ENCODE peak calls at places on chromosome 14, in five cellular contexts. P is transverse colon, Y is adrenal gland, O is neural progenitor cell, E is lower lobe of right lung. M is an unnamed sample.

GRCh38 chr14:65465584-65465983 is 53.1 kb downstream of the FUT8 start:
- DNase-seq in P (no peak), Y (no peak), O (no peak), E (no peak), M (no peak)

GRCh38 chr14:101196795-101197590 is 293.5 kb upstream of the RTL1 start:
- DNase-seq in P (no peak), Y (peak), O (peak), E (peak), M (no peak)

GRCh38 chr14:63986789-63987533 is 134.2 kb downstream of the SYNE2 start:
- DNase-seq in P (peak), Y (no peak), O (no peak), E (no peak), M (no peak)

GRCh38 chr14:68962681-68963080 is 16.4 kb downstream of the ACTN1 start:
- DNase-seq in P (no peak), Y (no peak), O (peak), E (no peak), M (no peak)

GRCh38 chr14:20327005-20327869 is 5.8 kb downstream of the CCNB1IP1 start:
- DNase-seq in P (no peak), Y (no peak), O (peak), E (no peak), M (no peak)

GRCh38 chr14:97273540-97273939 is 476.4 kb downstream of the VRK1 start:
- DNase-seq in P (no peak), Y (no peak), O (no peak), E (no peak), M (no peak)

GRCh38 chr14:99755629-99756603 is 37.3 kb upstream of the EML1 start:
- DNase-seq in P (peak), Y (peak), O (no peak), E (peak), M (no peak)

GRCh38 chr14:68780358-68781160 is 12.3 kb downstream of the ZFP36L1 start:
- DNase-seq in P (peak), Y (peak), O (peak), E (no peak), M (no peak)

GRCh38 chr14:69703047-69704046 is 63.6 kb upstream of the SRSF5 start:
- DNase-seq in P (no peak), Y (peak), O (no peak), E (no peak), M (no peak)

GRCh38 chr14:31029016-31029970 is 3.1 kb upstream of the STRN3 start:
- DNase-seq in P (no peak), Y (no peak), O (no peak), E (no peak), M (no peak)

GRCh38 chr14:64184103-64184729 is 110.0 kb downstream of the ESR2 start:
- DNase-seq in P (no peak), Y (no peak), O (no peak), E (no peak), M (no peak)

GRCh38 chr14:65840786-65841185 is 428.3 kb downstream of the FUT8 start:
- DNase-seq in P (no peak), Y (no peak), O (no peak), E (no peak), M (no peak)

GRCh38 chr14:68598621-68599447 is 194.0 kb downstream of the ZFP36L1 start:
- DNase-seq in P (peak), Y (peak), O (no peak), E (peak), M (no peak)

GRCh38 chr14:75927564-75928087 is 54.2 kb downstream of the TGFB3 start:
- DNase-seq in P (no peak), Y (no peak), O (no peak), E (no peak), M (no peak)

GRCh38 chr14:75928587-75929230 is 53.1 kb downstream of the TGFB3 start:
- DNase-seq in P (no peak), Y (no peak), O (no peak), E (no peak), M (no peak)

GRCh38 chr14:75926431-75926830 is 55.4 kb downstream of the TGFB3 start:
- DNase-seq in P (no peak), Y (no peak), O (no peak), E (no peak), M (no peak)
- TF ChIP-seq CTCF in P (no peak), Y (no peak), O (no peak), E (no peak), M (no peak)

GRCh38 chr14:104681689-104682074 is 7.7 kb upstream of the INF2 start:
- DNase-seq in P (peak), Y (peak), O (peak), E (peak), M (peak)
- TF ChIP-seq CTCF in P (no peak), Y (no peak), O (no peak), E (no peak), M (no peak)

GRCh38 chr14:102973706-102974280 is 51.3 kb downstream of the AMN start:
- DNase-seq in P (no peak), Y (no peak), O (no peak), E (no peak), M (no peak)

GRCh38 chr14:102971836-102972606 is 49.6 kb downstream of the AMN start:
- DNase-seq in P (no peak), Y (no peak), O (no peak), E (no peak), M (no peak)

GRCh38 chr14:102977475-102977874 is 55.0 kb downstream of the AMN start:
- DNase-seq in P (no peak), Y (no peak), O (no peak), E (no peak), M (no peak)

GRCh38 chr14:102979406-102979805 is 56.9 kb downstream of the AMN start:
- DNase-seq in P (no peak), Y (no peak), O (no peak), E (no peak), M (no peak)

GRCh38 chr14:102975662-102976061 is 53.2 kb downstream of the AMN start:
- DNase-seq in P (no peak), Y (no peak), O (no peak), E (no peak), M (no peak)
- TF ChIP-seq CTCF in P (no peak), Y (no peak), O (peak), E (no peak), M (no peak)

GRCh38 chr14:93184391-93185332 is at the start of the genes LYSET and MOAP1:
- DNase-seq in P (peak), Y (peak), O (peak), E (peak), M (peak)
- TF ChIP-seq CTCF in P (peak), Y (peak), O (peak), E (peak), M (peak)

GRCh38 chr14:72545411-72546311 is 348.2 kb downstream of the DPF3 start:
- DNase-seq in P (no peak), Y (no peak), O (no peak), E (no peak), M (no peak)
- TF ChIP-seq CTCF in P (no peak), Y (no peak), O (no peak), E (no peak), M (no peak)

GRCh38 chr14:53412819-53413664 is 259.9 kb upstream of the DDHD1 start:
- DNase-seq in P (no peak), Y (no peak), O (peak), E (no peak), M (peak)
- TF ChIP-seq CTCF in P (no peak), Y (peak), O (peak), E (no peak), M (peak)

DNA sequence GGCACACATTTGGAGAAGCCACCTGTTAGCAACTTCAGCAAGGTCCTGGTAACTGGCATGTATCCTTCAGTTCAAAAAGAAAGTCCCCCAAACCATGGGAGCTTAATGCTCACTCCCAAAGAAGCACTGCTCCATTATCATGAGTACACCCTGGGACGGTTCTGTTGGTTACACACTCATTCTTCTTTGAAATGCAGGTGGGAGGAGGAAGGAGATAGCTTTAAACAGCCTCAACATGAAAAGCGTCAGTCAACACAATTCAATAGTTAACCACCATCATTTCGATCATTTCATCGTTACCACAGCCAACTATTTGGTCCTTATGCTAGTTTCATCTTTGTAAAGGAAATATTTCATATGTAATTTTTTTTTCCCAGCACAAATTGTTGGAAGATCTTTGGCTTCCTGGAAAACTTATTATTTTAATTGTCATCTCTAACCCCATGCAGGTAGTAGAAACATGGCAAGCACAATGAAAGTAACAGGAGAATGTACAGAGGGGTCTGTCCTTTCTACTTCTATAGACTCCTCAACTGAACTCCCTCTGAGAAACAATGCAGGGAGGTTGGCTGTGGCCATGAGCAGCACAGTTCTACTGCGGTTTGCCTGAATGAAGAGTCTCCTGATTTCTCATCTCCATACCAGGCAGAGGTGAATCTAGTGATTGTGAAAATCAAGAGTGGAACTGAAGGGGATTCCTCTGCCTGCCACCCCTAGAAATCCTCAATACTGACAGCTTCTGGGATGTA is 196.4 kb upstream of the FOXN3 start:
- DNase-seq in P (no peak), Y (no peak), O (no peak), E (no peak), M (no peak)
- TF ChIP-seq CTCF in P (no peak), Y (no peak), O (no peak), E (no peak), M (no peak)

DNA sequence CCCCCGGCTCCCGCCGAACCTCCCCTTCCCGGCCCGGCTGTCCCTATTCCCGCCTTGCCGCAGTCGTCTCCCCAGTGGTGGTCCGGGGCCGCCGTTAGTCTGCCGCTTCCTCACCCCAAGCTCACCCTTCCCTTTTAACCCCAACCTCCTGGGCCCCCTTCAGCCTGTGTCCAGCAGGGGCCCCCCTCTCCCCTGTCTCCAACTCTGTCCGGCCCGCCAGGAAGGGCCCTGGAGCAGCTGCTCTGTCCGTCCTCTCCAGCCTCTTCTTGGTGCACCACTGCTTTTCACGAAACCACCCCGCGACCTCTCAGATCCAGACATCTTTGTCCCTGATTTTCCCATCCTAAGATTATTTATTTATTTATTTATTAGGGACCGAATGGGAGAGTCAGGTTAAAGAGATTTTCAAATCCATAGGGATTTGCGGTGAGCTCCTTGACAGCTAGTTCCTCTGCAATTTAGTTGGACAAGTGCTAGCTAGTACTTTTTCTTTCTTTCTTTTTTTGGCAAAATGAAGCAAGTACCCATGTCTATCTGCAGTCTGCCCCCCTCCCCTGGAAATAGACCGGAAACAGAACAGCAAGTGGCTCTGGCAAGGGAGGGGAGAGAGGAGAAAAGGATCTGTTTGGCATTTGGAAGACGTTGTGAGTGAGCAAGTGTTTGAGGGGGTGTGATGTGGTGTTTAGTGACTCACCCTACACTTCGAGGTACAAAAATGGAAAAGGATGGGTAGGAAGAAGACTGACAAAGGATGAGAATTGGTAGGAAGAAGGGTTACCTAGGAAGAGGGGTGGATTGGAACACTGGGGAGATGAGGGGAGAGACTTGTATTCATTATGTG is 632 bp downstream of the UBR7 start:
- DNase-seq in P (no peak), Y (peak), O (peak), E (no peak), M (peak)
- TF ChIP-seq CTCF in P (no peak), Y (peak), O (peak), E (peak), M (no peak)

GRCh38 chr14:72717220-72717619 is 176.7 kb downstream of the DPF3 start:
- DNase-seq in P (no peak), Y (no peak), O (no peak), E (no peak), M (no peak)

GRCh38 chr14:72715910-72716268 is 178.0 kb downstream of the DPF3 start:
- DNase-seq in P (no peak), Y (no peak), O (peak), E (no peak), M (peak)

GRCh38 chr14:72715215-72715909 is 178.5 kb downstream of the DPF3 start:
- DNase-seq in P (no peak), Y (no peak), O (peak), E (no peak), M (no peak)

GRCh38 chr14:72714871-72715214 is 179.1 kb downstream of the DPF3 start:
- DNase-seq in P (no peak), Y (no peak), O (no peak), E (no peak), M (no peak)

GRCh38 chr14:72716471-72716870 is 177.4 kb downstream of the DPF3 start:
- DNase-seq in P (no peak), Y (no peak), O (no peak), E (no peak), M (no peak)
- TF ChIP-seq CTCF in P (no peak), Y (no peak), O (no peak), E (no peak), M (no peak)

GRCh38 chr14:90114554-90114953 is 52.8 kb downstream of the KCNK13 start:
- DNase-seq in P (no peak), Y (no peak), O (peak), E (no peak), M (no peak)
- TF ChIP-seq CTCF in P (no peak), Y (no peak), O (peak), E (no peak), M (peak)